ENCODE peak calls at places on chromosomes 7 and 10, in four cellular contexts. M is CD8-positive, alpha-beta T cell; H is astrocyte; W is GM13976. L is an unnamed sample.

GRCh38 chr10:55311823-55312431 is 510.9 kb upstream of the PCDH15 start:
- DNase-seq in M (no peak), H (no peak), W (no peak), L (no peak)

GRCh38 chr10:84008878-84009277 is 130.4 kb upstream of the GHITM start:
- DNase-seq in M (no peak), H (no peak), W (peak), L (peak)

GRCh38 chr10:118939216-118940007 is 90.1 kb upstream of the NANOS1 start:
- DNase-seq in M (no peak), H (no peak), W (no peak), L (no peak)

GRCh38 chr7:151687523-151688235 is 168.0 kb upstream of the RHEB start:
- DNase-seq in M (no peak), H (peak), W (no peak), L (peak)

GRCh38 chr7:73626814-73627213 is 2.5 kb upstream of the MLXIPL start:
- DNase-seq in M (no peak), H (no peak), W (no peak), L (no peak)

GRCh38 chr7:154879629-154880028 is 123.3 kb downstream of the PAXIP1 start:
- DNase-seq in M (no peak), H (no peak), W (no peak), L (no peak)

GRCh38 chr7:128000854-128001265 is 30.4 kb downstream of the LRRC4 start:
- DNase-seq in M (no peak), H (no peak), W (peak), L (peak)

GRCh38 chr7:71787513-71787912 is 624.6 kb downstream of the CALN1 start:
- DNase-seq in M (no peak), H (no peak), W (no peak), L (no peak)

GRCh38 chr7:151736403-151736909 is 140.5 kb downstream of the PRKAG2 start:
- DNase-seq in M (no peak), H (peak), W (no peak), L (no peak)

GRCh38 chr7:32952876-32953275 is 4.4 kb upstream of the FKBP9 start:
- DNase-seq in M (no peak), H (no peak), W (no peak), L (no peak)

GRCh38 chr10:86389441-86390193 is 23.0 kb upstream of the GRID1 start:
- DNase-seq in M (no peak), H (no peak), W (peak), L (peak)

DNA sequence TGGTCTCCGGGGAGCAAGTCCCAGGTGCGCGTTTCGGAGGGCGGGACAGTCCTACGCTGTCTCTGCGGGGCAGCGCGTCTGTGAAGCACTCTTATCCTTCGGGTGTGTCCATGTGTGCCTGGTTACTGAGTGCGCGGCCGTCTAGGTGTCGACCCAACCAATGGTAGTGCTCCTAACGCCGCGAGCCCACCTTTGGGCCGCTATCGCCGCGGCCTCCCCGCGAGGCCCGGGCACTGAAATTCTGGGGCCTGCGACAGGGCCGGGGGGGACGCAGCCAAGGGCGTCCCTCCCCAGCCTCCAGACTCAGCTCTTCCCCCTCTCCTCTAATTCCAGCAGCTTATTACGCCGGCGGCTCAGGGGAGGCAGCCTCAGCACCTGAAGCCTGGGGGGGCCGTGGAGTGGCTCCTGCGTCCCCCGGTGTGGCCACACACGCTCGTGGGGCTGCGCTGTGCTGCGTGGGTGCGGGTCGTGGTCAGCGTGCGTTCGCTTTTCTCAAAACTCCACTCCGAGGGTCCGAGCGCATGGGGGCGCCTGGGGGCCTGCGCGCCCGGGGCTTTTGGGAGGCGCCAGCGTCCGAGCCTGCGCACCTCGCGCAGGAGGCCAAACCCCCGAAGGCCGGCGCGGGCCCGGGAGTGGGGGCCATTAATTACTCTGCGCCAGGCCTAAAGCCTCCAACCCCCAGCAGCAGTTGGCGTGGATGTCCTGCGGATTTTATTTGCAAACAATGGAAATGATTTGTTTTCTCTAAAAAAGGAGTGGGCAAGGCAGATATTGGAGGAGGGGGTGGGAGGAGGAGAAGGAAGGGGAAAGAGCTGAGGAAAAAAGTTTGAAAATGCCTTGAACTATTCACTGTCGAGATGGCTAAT is 3.0 kb upstream of the ZNF503 start:
- DNase-seq in M (no peak), H (no peak), W (peak), L (no peak)
- TF ChIP-seq CTCF in M (no peak), H (no peak), W (no peak), L (no peak)

DNA sequence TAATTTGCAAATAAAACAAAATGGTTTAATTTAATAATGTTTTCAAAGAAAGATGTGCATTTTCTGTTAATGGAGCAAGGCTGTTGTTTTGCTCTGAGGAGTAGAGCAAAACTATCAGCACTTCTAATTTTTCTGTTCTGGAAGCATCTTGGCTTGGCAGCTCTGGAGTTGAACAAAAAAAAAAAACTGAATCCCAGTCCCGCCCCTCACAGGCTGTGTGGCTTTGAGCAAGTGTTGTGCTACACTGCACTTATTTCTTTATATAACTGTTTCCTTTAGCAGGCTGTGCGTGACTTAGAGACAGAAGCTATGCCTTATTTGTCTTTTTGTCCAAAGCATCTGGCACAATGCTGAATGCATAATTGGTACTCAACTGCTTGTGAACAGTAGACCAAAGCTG is 96.2 kb downstream of the AMPH start:
- DNase-seq in M (no peak), H (no peak), W (no peak), L (no peak)
- TF ChIP-seq CTCF in M (no peak), H (no peak), W (no peak), L (no peak)

GRCh38 chr7:101172005-101172853 is 6.9 kb upstream of the VGF start:
- DNase-seq in M (no peak), H (no peak), W (no peak), L (no peak)

GRCh38 chr7:101170617-101171441 is 5.5 kb upstream of the VGF start:
- DNase-seq in M (peak), H (no peak), W (no peak), L (no peak)

GRCh38 chr7:101172854-101173751 is 7.0 kb downstream of the NAT16 start:
- DNase-seq in M (no peak), H (no peak), W (no peak), L (no peak)

GRCh38 chr7:101169838-101170531 is 4.6 kb upstream of the VGF start:
- DNase-seq in M (peak), H (no peak), W (peak), L (peak)

GRCh38 chr7:101171442-101171837 is 6.1 kb upstream of the VGF start:
- DNase-seq in M (no peak), H (no peak), W (no peak), L (no peak)
- TF ChIP-seq CTCF in M (no peak), H (no peak), W (no peak), L (no peak)

DNA sequence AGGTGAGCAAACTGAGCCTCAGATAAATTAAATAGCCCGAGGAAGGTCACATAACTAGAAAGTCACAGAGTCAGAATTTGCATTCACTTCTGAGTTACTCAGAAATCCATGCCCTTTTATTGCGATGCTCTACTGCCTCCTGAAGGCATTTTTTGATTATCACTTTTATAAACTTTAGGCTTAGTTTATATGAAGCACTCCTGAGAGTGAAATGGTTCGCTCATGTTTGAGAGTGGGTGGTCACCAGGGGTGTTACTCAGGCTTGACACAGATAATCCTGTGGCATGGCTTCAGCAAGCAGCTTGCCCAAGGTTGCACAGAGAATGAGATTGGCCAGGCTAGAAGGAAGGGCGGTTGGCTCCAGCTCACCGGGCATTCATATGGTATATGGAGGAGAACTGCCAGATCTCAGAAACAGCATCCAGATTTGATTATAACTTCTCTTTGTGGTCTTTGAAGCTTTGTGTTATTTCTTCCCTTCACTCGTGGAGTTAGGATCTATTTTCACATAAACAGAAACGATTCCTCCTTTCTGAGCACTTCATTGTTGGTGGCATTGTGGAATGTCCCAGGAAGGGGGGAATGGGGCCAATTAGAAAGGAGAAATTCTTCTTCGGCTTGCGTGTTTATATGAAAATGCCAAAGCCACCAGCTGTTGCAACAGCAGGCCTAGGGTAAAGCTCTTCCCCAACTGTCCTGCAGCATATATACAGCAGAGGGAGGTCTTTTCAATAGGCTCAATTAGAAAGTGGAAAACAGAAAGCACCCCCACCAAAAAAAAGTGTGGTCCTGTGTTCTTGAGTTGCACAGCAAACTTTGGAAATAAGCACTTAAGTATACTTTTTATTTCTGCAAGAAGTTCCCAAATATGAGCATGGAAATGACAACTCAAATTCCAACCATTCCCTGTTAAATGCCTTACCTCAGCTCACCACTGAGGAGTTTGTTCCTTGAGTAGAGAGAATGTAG is 628.8 kb downstream of the SUGCT start:
- DNase-seq in M (no peak), H (peak), W (no peak), L (no peak)
- TF ChIP-seq CTCF in M (no peak), H (peak), W (no peak), L (no peak)

DNA sequence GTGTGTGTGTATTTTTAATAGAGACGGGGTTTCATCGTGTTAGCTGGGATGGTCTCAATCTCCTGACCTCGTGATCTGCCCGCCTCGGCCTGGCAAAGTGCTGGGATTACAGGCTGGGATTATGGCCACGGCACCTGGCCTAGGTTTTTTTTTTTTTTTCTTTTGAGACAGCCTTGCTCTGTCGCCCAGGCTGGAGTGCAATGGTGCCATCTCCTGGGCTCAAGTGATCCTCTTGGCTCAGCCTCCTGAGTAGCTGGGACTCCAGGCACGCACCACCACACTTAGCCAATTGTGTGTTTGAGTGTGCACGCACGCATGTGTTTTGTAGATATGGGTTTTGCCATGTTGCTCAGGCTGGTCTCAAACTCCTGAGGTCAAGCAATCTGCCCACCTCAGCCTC is 629.8 kb downstream of the ETV1 start:
- DNase-seq in M (no peak), H (no peak), W (no peak), L (no peak)
- TF ChIP-seq CTCF in M (no peak), H (no peak), W (no peak), L (no peak)

L was measured in GM13977.